ENCODE peak calls at places on chromosome X, in eight cellular contexts. S is cardiac fibroblast; Z is GM03348; X is CD4-positive, alpha-beta T cell; U is mesendoderm; C is NCI-H1092; B is T-cell; N is ovary. G is an unnamed sample.

GRCh38 chrX:12269484-12269883 is 131.2 kb downstream of the FRMPD4 start:
- DNase-seq in S (peak; percentile 25), Z (peak; percentile 4), X (no peak), U (no peak), C (no peak), B (no peak), N (no peak), G (no peak)

GRCh38 chrX:42094208-42094607 is 170.9 kb upstream of the CASK start:
- DNase-seq in S (peak; percentile 55), Z (peak; percentile 4), X (no peak), U (no peak), C (no peak), B (no peak), N (no peak), G (no peak)

GRCh38 chrX:2609431-2610238 is 81.5 kb upstream of the CD99 start:
- DNase-seq in S (peak; percentile 42), Z (no peak), X (no peak), U (peak; percentile 66), C (no peak), B (no peak), N (no peak), G (no peak)

GRCh38 chrX:148567779-148568178 is 67.4 kb downstream of the AFF2 start:
- DNase-seq in S (no peak), Z (no peak), X (no peak), U (no peak), C (no peak), B (no peak), N (no peak), G (no peak)

GRCh38 chrX:75603833-75604232 is 81.0 kb upstream of the ZDHHC15 start:
- DNase-seq in S (peak; percentile 33), Z (peak; percentile 20), X (no peak), U (peak; percentile 21), C (peak; percentile 8), B (no peak), N (no peak), G (no peak)

GRCh38 chrX:42948723-42949122 is 170.8 kb upstream of the PPP1R2C start:
- DNase-seq in S (no peak), Z (no peak), X (no peak), U (peak; percentile 82), C (no peak), B (peak; percentile 11), N (no peak), G (no peak)

GRCh38 chrX:154308108-154308946 is 12.7 kb downstream of the TKTL1 start:
- DNase-seq in S (peak; percentile 58), Z (peak; percentile 60), X (peak; percentile 72), U (peak; percentile 71), C (no peak), B (peak; percentile 79), N (peak; percentile 51), G (peak; percentile 80)

GRCh38 chrX:124212622-124213021 is 119.8 kb upstream of the TEX13D start:
- DNase-seq in S (no peak), Z (no peak), X (no peak), U (no peak), C (no peak), B (no peak), N (no peak), G (no peak)

GRCh38 chrX:134144231-134144630 is 92.8 kb upstream of the CCDC160 start:
- DNase-seq in S (no peak), Z (peak; percentile 1), X (no peak), U (peak; percentile 18), C (no peak), B (no peak), N (no peak), G (no peak)

GRCh38 chrX:24207826-24208225 is 58.3 kb downstream of the ZFX start:
- DNase-seq in S (peak; percentile 42), Z (no peak), X (no peak), U (no peak), C (no peak), B (no peak), N (no peak), G (no peak)

GRCh38 chrX:13518126-13518525 is 51.3 kb upstream of the EGFL6 start:
- DNase-seq in S (no peak), Z (no peak), X (no peak), U (no peak), C (no peak), B (no peak), N (no peak), G (no peak)

GRCh38 chrX:148808825-148809224 is 308.4 kb downstream of the AFF2 start:
- DNase-seq in S (no peak), Z (no peak), X (no peak), U (peak; percentile 25), C (no peak), B (no peak), N (no peak), G (no peak)

GRCh38 chrX:134416106-134416505 is 43.9 kb upstream of the HPRT1 start:
- DNase-seq in S (no peak), Z (no peak), X (no peak), U (no peak), C (no peak), B (no peak), N (no peak), G (no peak)

GRCh38 chrX:119398974-119399771 is at the start of gene SLC25A43:
- DNase-seq in S (peak; percentile 20), Z (peak; percentile 86), X (peak; percentile 17), U (peak; percentile 37), C (no peak), B (peak; percentile 19), N (peak; percentile 57), G (peak; percentile 24)

GRCh38 chrX:54808109-54808604 is 612 bp downstream of the MAGED2 start:
- DNase-seq in S (no peak), Z (peak; percentile 75), X (peak; percentile 45), U (no peak), C (peak; percentile 85), B (no peak), N (peak; percentile 89), G (peak; percentile 10)

GRCh38 chrX:139178980-139179379 is 351.6 kb upstream of the F9 start:
- DNase-seq in S (no peak), Z (no peak), X (no peak), U (no peak), C (no peak), B (no peak), N (no peak), G (no peak)

GRCh38 chrX:46686003-46686645 is 72.8 kb downstream of the SLC9A7 start:
- DNase-seq in S (peak; percentile 65), Z (peak; percentile 40), X (peak; percentile 9), U (peak; percentile 38), C (no peak), B (peak; percentile 16), N (no peak), G (peak; percentile 50)

GRCh38 chrX:50594788-50595187 is 124.2 kb upstream of the DGKK start:
- DNase-seq in S (peak; percentile 63), Z (no peak), X (no peak), U (peak; percentile 90), C (no peak), B (no peak), N (no peak), G (no peak)

GRCh38 chrX:40094041-40094899 is 3.5 kb downstream of the BCOR start:
- DNase-seq in S (peak; percentile 39), Z (peak; percentile 47), X (no peak), U (peak; percentile 81), C (no peak), B (no peak), N (no peak), G (peak; percentile 39)

G was measured in CD8-positive, alpha-beta T cell.